ENCODE peak calls at places on chromosomes 3 and 15, in eight cellular contexts. Q is CD8-positive, alpha-beta T cell; R is tibial nerve; V is IMR-90; W is osteoblast; O is H1; F is cardiac muscle cell; J is dorsolateral prefrontal cortex. K is an unnamed sample.

GRCh38 chr15:58770519-58770856 is 614 bp upstream of the MINDY2 start:
- DNase-seq in Q (no peak), R (peak), V (peak), W (peak), O (no peak), F (no peak), J (no peak), K (no peak)

GRCh38 chr3:14785207-14786155 is 33.3 kb upstream of the FGD5 start:
- DNase-seq in Q (no peak), R (no peak), V (no peak), W (no peak), O (no peak), F (no peak), J (no peak), K (no peak)

GRCh38 chr15:38758001-38758400 is 193.4 kb upstream of the RASGRP1 start:
- DNase-seq in Q (no peak), R (no peak), V (peak), W (peak), O (no peak), F (peak), J (no peak), K (no peak)

GRCh38 chr15:92385096-92385495 is 8.6 kb upstream of the ST8SIA2 start:
- DNase-seq in Q (no peak), R (no peak), V (peak), W (no peak), O (no peak), F (no peak), J (no peak), K (no peak)

GRCh38 chr3:132218817-132219390 is 98.3 kb upstream of the ACP3 start:
- DNase-seq in Q (no peak), R (no peak), V (no peak), W (no peak), O (no peak), F (no peak), J (no peak), K (no peak)

GRCh38 chr15:88382482-88382983 is 84.7 kb downstream of the MRPL46 start:
- DNase-seq in Q (no peak), R (no peak), V (no peak), W (no peak), O (no peak), F (peak), J (no peak), K (no peak)

GRCh38 chr3:191901746-191902145 is 440.8 kb downstream of the PYDC2 start:
- DNase-seq in Q (no peak), R (no peak), V (no peak), W (no peak), O (no peak), F (no peak), J (no peak), K (no peak)

GRCh38 chr15:63232400-63232799 is 43.0 kb downstream of the RAB8B start:
- DNase-seq in Q (no peak), R (no peak), V (no peak), W (no peak), O (no peak), F (no peak), J (no peak), K (no peak)

GRCh38 chr15:75712668-75713337 is at the start of gene CSPG4:
- DNase-seq in Q (no peak), R (no peak), V (peak), W (peak), O (no peak), F (peak), J (no peak), K (no peak)

GRCh38 chr3:53806182-53807116 is 39.8 kb downstream of the CHDH start:
- DNase-seq in Q (no peak), R (no peak), V (peak), W (peak), O (no peak), F (no peak), J (no peak), K (no peak)

GRCh38 chr3:42510325-42510724 is 7.9 kb downstream of the VIPR1 start:
- DNase-seq in Q (no peak), R (no peak), V (no peak), W (peak), O (no peak), F (no peak), J (no peak), K (no peak)
- H3K27ac ChIP-seq in Q (no peak), R (peak), V (no peak), W (no peak), O (no peak), F (no peak), J (no peak), K (no peak)

GRCh38 chr3:96843505-96844203 is 29.3 kb downstream of the EPHA6 start:
- DNase-seq in Q (no peak), R (no peak), V (no peak), W (no peak), O (no peak), F (peak), J (no peak), K (no peak)
- H3K27ac ChIP-seq in Q (no peak), R (no peak), V (no peak), W (no peak), O (no peak), F (no peak), J (no peak), K (no peak)

GRCh38 chr3:158802399-158803023 is 657 bp downstream of the MFSD1 start:
- DNase-seq in Q (no peak), R (no peak), V (peak), W (no peak), O (no peak), F (peak), J (no peak), K (peak)
- H3K27ac ChIP-seq in Q (peak), R (peak), V (peak), W (peak), O (no peak), F (peak), J (peak), K (peak)

GRCh38 chr15:66843581-66843980 is 141.5 kb downstream of the SMAD6 start:
- DNase-seq in Q (no peak), R (no peak), V (no peak), W (peak), O (no peak), F (no peak), J (no peak), K (no peak)

GRCh38 chr15:66845266-66845785 is 143.3 kb downstream of the SMAD6 start:
- DNase-seq in Q (no peak), R (no peak), V (no peak), W (no peak), O (no peak), F (no peak), J (no peak), K (no peak)

GRCh38 chr15:66844747-66845145 is 142.7 kb downstream of the SMAD6 start:
- DNase-seq in Q (no peak), R (no peak), V (no peak), W (no peak), O (no peak), F (no peak), J (no peak), K (no peak)

GRCh38 chr15:66842710-66843441 is 140.8 kb downstream of the SMAD6 start:
- DNase-seq in Q (no peak), R (peak), V (peak), W (peak), O (no peak), F (peak), J (peak), K (no peak)

GRCh38 chr15:66844041-66844746 is 142.2 kb downstream of the SMAD6 start:
- DNase-seq in Q (no peak), R (no peak), V (no peak), W (no peak), O (no peak), F (peak), J (no peak), K (no peak)
- H3K27ac ChIP-seq in Q (no peak), R (no peak), V (no peak), W (peak), O (no peak), F (peak), J (no peak), K (no peak)

GRCh38 chr3:65758438-65758837 is 280.3 kb downstream of the MAGI1 start:
- DNase-seq in Q (no peak), R (no peak), V (no peak), W (no peak), O (no peak), F (no peak), J (no peak), K (no peak)
- H3K27ac ChIP-seq in Q (no peak), R (no peak), V (no peak), W (no peak), O (no peak), F (no peak), J (peak), K (no peak)

DNA sequence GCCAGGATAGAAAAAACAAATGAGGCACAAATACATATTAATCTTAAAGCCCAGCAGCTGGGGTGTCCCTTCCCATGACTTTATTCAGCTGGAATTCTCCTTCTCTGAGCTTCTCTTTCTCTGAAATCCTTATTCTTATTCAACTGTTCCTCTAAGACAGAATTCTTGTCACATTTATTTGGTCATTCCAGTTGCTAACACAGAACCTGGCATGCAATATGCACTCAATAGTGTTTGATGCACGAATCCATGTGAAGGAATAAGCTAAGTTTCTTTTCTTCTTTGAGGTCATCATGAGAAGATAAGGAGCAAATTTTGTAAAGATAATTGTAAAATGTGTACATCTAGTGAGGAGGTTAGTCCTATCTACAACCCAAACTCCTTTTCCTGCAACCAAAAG is 154.3 kb upstream of the KCNMB2 start:
- DNase-seq in Q (no peak), R (no peak), V (peak), W (peak), O (no peak), F (no peak), J (no peak), K (no peak)
- H3K27ac ChIP-seq in Q (no peak), R (no peak), V (peak), W (peak), O (no peak), F (no peak), J (no peak), K (no peak)

GRCh38 chr15:79172032-79172481 is 81.5 kb upstream of the RASGRF1 start:
- DNase-seq in Q (no peak), R (no peak), V (no peak), W (no peak), O (no peak), F (no peak), J (no peak), K (no peak)

GRCh38 chr15:79169531-79170123 is 79.0 kb upstream of the RASGRF1 start:
- DNase-seq in Q (no peak), R (no peak), V (no peak), W (no peak), O (no peak), F (no peak), J (no peak), K (no peak)

GRCh38 chr15:79171320-79172031 is 80.9 kb upstream of the RASGRF1 start:
- DNase-seq in Q (no peak), R (no peak), V (no peak), W (no peak), O (no peak), F (no peak), J (no peak), K (no peak)

GRCh38 chr15:79168922-79169322 is 78.3 kb upstream of the RASGRF1 start:
- DNase-seq in Q (no peak), R (no peak), V (no peak), W (peak), O (no peak), F (peak), J (no peak), K (no peak)

DNA sequence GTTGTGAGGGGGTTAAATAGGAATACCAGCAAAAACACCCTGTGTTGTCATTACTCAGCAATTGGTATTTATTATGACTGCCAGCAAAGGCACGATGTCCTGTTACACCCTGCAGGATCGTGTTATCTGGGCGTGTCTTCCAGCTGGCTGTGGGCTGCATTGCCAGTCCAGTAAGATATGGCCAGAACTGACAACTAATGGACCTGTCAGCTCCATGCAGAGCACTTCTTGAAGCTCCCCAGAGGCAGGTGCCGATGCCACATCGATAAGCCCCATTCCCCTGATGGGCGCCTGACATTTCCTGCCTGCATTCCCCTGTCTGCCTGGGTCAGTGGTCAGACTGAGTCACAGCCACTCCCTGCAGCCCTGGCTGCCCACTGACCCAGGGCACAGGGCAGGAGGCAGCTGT is 79.7 kb upstream of the RASGRF1 start:
- DNase-seq in Q (no peak), R (no peak), V (no peak), W (no peak), O (no peak), F (no peak), J (no peak), K (no peak)
- H3K27ac ChIP-seq in Q (no peak), R (no peak), V (no peak), W (no peak), O (no peak), F (no peak), J (peak), K (no peak)

GRCh38 chr15:65101891-65102708 is 12.9 kb downstream of the UBAP1L start:
- DNase-seq in Q (no peak), R (no peak), V (no peak), W (no peak), O (no peak), F (no peak), J (no peak), K (no peak)
- H3K27ac ChIP-seq in Q (no peak), R (no peak), V (no peak), W (no peak), O (no peak), F (no peak), J (no peak), K (no peak)

DNA sequence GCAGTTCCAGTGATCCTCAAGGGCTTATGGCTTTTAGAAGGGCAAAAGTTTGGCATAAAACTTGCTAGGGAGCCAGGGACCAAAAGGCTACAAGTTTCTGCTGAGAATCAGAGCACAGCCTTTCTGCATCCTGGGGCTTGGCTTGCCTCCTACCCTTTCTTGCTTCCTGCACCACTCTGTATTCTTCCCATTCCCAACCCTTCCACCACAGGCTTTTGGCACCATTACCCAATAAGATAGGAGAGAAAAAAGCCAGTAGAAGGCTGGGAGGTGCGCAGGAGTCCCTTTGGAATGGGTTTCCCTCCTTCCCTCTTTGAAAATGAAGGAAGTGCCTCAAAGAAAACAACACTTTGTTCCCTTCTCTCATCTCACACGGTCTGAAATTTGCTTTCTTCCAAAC is 268.6 kb downstream of the PDCD6IP start:
- DNase-seq in Q (no peak), R (no peak), V (no peak), W (no peak), O (no peak), F (no peak), J (no peak), K (no peak)
- H3K27ac ChIP-seq in Q (no peak), R (no peak), V (no peak), W (no peak), O (no peak), F (no peak), J (peak), K (no peak)